ENCODE peak calls at places on chromosomes 6 and 20, in six cellular contexts. One of them, this sample, is unnamed.

GRCh38 chr6:12608016-12608860 is 108.3 kb upstream of the PHACTR1 start:
- DNase-seq in HTR-8/SVneo: peak
- DNase-seq in activated CD4-positive, alpha-beta T cell treated with anti-CD3 and anti-CD28 coated beads, Interleukin-2, amount 50 U/mL, for 1 hour: no peak
- DNase-seq in ovary: no peak
- DNase-seq in A172: peak
- DNase-seq in ureter: no peak
- DNase-seq in this sample: peak

GRCh38 chr20:35739294-35740163 is 2.5 kb downstream of the RBM39 start:
- DNase-seq in A172: no peak
- DNase-seq in HTR-8/SVneo: no peak
- DNase-seq in activated CD4-positive, alpha-beta T cell treated with anti-CD3 and anti-CD28 coated beads, Interleukin-2, amount 50 U/mL, for 1 hour: no peak
- DNase-seq in ureter: no peak
- DNase-seq in ovary: no peak
- DNase-seq in this sample: peak

GRCh38 chr6:31723245-31723979 is at the start of gene MPIG6B:
- DNase-seq in activated CD4-positive, alpha-beta T cell treated with anti-CD3 and anti-CD28 coated beads, Interleukin-2, amount 50 U/mL, for 1 hour: no peak
- DNase-seq in ovary: no peak
- DNase-seq in A172: no peak
- DNase-seq in HTR-8/SVneo: no peak
- DNase-seq in ureter: no peak
- DNase-seq in this sample: no peak

GRCh38 chr6:43771858-43772570 is 2.0 kb downstream of the VEGFA start:
- DNase-seq in HTR-8/SVneo: no peak
- DNase-seq in A172: peak
- DNase-seq in ovary: peak
- DNase-seq in ureter: peak
- DNase-seq in activated CD4-positive, alpha-beta T cell treated with anti-CD3 and anti-CD28 coated beads, Interleukin-2, amount 50 U/mL, for 1 hour: peak
- DNase-seq in this sample: peak

GRCh38 chr6:70166088-70166958 is 136.6 kb downstream of the COL9A1 start:
- DNase-seq in ureter: peak
- DNase-seq in activated CD4-positive, alpha-beta T cell treated with anti-CD3 and anti-CD28 coated beads, Interleukin-2, amount 50 U/mL, for 1 hour: peak
- DNase-seq in ovary: no peak
- DNase-seq in HTR-8/SVneo: peak
- DNase-seq in A172: peak
- DNase-seq in this sample: no peak

GRCh38 chr6:167745660-167746376 is 80.9 kb upstream of the AFDN start:
- DNase-seq in ovary: no peak
- DNase-seq in A172: no peak
- DNase-seq in ureter: no peak
- DNase-seq in HTR-8/SVneo: no peak
- DNase-seq in activated CD4-positive, alpha-beta T cell treated with anti-CD3 and anti-CD28 coated beads, Interleukin-2, amount 50 U/mL, for 1 hour: no peak
- DNase-seq in this sample: no peak

GRCh38 chr6:19697744-19698290 is 139.4 kb upstream of the ID4 start:
- DNase-seq in activated CD4-positive, alpha-beta T cell treated with anti-CD3 and anti-CD28 coated beads, Interleukin-2, amount 50 U/mL, for 1 hour: no peak
- DNase-seq in HTR-8/SVneo: peak
- DNase-seq in A172: peak
- DNase-seq in ureter: no peak
- DNase-seq in ovary: no peak
- DNase-seq in this sample: no peak

GRCh38 chr6:40340957-40341356 is 246.2 kb downstream of the LRFN2 start:
- DNase-seq in ovary: no peak
- DNase-seq in activated CD4-positive, alpha-beta T cell treated with anti-CD3 and anti-CD28 coated beads, Interleukin-2, amount 50 U/mL, for 1 hour: no peak
- DNase-seq in A172: no peak
- DNase-seq in ureter: no peak
- DNase-seq in HTR-8/SVneo: no peak
- DNase-seq in this sample: no peak

GRCh38 chr6:122701666-122702065 is 77.8 kb upstream of the FABP7 start:
- DNase-seq in ureter: no peak
- DNase-seq in activated CD4-positive, alpha-beta T cell treated with anti-CD3 and anti-CD28 coated beads, Interleukin-2, amount 50 U/mL, for 1 hour: no peak
- DNase-seq in A172: no peak
- DNase-seq in ovary: no peak
- DNase-seq in HTR-8/SVneo: no peak
- DNase-seq in this sample: no peak

GRCh38 chr6:93749191-93749590 is 329.8 kb upstream of the EPHA7 start:
- DNase-seq in A172: peak
- DNase-seq in ureter: no peak
- DNase-seq in HTR-8/SVneo: no peak
- DNase-seq in ovary: no peak
- DNase-seq in activated CD4-positive, alpha-beta T cell treated with anti-CD3 and anti-CD28 coated beads, Interleukin-2, amount 50 U/mL, for 1 hour: no peak
- DNase-seq in this sample: no peak

GRCh38 chr6:161477901-161478425 is 204.1 kb upstream of the AGPAT4 start:
- DNase-seq in activated CD4-positive, alpha-beta T cell treated with anti-CD3 and anti-CD28 coated beads, Interleukin-2, amount 50 U/mL, for 1 hour: no peak
- DNase-seq in ureter: no peak
- DNase-seq in A172: no peak
- DNase-seq in HTR-8/SVneo: no peak
- DNase-seq in ovary: no peak
- DNase-seq in this sample: no peak